ENCODE peak calls at places on chromosomes 12 and 14, in four cellular contexts. Z is mucosa of gallbladder; H is T-helper 9 cell; E is stimulated activated CD4-positive, alpha-beta T cell treated with anti-CD3 and anti-CD28 coated beads, Interleukin-12 subunit alpha, Interleukin-12 subunit beta, amount 100 ng/mL, for 48 hours. M is an unnamed sample.

GRCh38 chr12:13573698-13574321 is 377.3 kb downstream of the EMP1 start:
- DNase-seq in Z (no peak), H (no peak), E (no peak), M (no peak)

GRCh38 chr14:102461490-102462317 is 47.9 kb downstream of the ANKRD9 start:
- DNase-seq in Z (no peak), H (no peak), E (no peak), M (no peak)

GRCh38 chr14:68651652-68652432 is 141.0 kb downstream of the ZFP36L1 start:
- DNase-seq in Z (no peak), H (no peak), E (no peak), M (no peak)

GRCh38 chr14:105470812-105471771 is 3.5 kb upstream of the CRIP2 start:
- DNase-seq in Z (no peak), H (no peak), E (no peak), M (no peak)

GRCh38 chr12:51837286-51837685 is 11.2 kb downstream of the FIGNL2 start:
- DNase-seq in Z (no peak), H (no peak), E (no peak), M (no peak)

GRCh38 chr12:118840399-118840798 is 140.9 kb upstream of the SRRM4 start:
- DNase-seq in Z (no peak), H (no peak), E (no peak), M (no peak)

GRCh38 chr12:12784911-12785814 is at the start of gene APOLD1:
- DNase-seq in Z (no peak), H (no peak), E (no peak), M (peak; percentile 19)

GRCh38 chr14:64501326-64502171 is 2.1 kb downstream of the ZBTB25 start:
- DNase-seq in Z (peak; percentile 20), H (no peak), E (no peak), M (peak; percentile 77)

GRCh38 chr12:82650627-82651337 is 35.9 kb upstream of the TMTC2 start:
- DNase-seq in Z (peak; percentile 81), H (no peak), E (no peak), M (no peak)

GRCh38 chr12:112963227-112963861 is 15.0 kb upstream of the OAS2 start:
- DNase-seq in Z (no peak), H (no peak), E (no peak), M (peak; percentile 67)

GRCh38 chr12:90274407-90274806 is 565.8 kb upstream of the ATP2B1 start:
- DNase-seq in Z (no peak), H (no peak), E (no peak), M (no peak)

GRCh38 chr14:59478540-59478939 is 5.7 kb downstream of the L3HYPDH start:
- DNase-seq in Z (no peak), H (no peak), E (no peak), M (no peak)